ENCODE peak calls at places on chromosomes 2 and 18, in seven cellular contexts. A, K, V, E, X, C and U are unnamed samples.
A peak's percentile ranks its signal among the peaks of the same experiment; 100 is the strongest.

GRCh38 chr2:237300755-237301154 is 113.2 kb downstream of the COL6A3 start:
- DNase-seq in A (no peak), K (no peak), V (no peak), E (no peak), X (no peak), C (no peak), U (no peak)

GRCh38 chr2:57330447-57330846 is 716.2 kb upstream of the VRK2 start:
- DNase-seq in A (no peak), K (peak; percentile 29), V (no peak), E (no peak), X (no peak), C (no peak), U (no peak)

GRCh38 chr2:61660511-61661388 is 122.6 kb upstream of the XPO1 start:
- DNase-seq in A (no peak), K (no peak), V (no peak), E (no peak), X (no peak), C (no peak), U (no peak)

GRCh38 chr2:212327171-212327809 is 211.3 kb downstream of the ERBB4 start:
- DNase-seq in A (no peak), K (no peak), V (no peak), E (no peak), X (no peak), C (no peak), U (no peak)

GRCh38 chr2:25497862-25498407 is 156.2 kb upstream of the DNMT3A start:
- DNase-seq in A (peak; percentile 29), K (no peak), V (no peak), E (no peak), X (no peak), C (no peak), U (no peak)

GRCh38 chr2:233422050-233422639 is 67.9 kb downstream of the DGKD start:
- DNase-seq in A (no peak), K (no peak), V (no peak), E (no peak), X (peak; percentile 66), C (no peak), U (peak; percentile 94)

GRCh38 chr2:71792926-71793761 is 339.8 kb downstream of the DYSF start:
- DNase-seq in A (no peak), K (peak; percentile 81), V (no peak), E (no peak), X (no peak), C (no peak), U (no peak)

GRCh38 chr2:176653856-176654443 is 384.7 kb downstream of the MTX2 start:
- DNase-seq in A (peak; percentile 42), K (peak; percentile 66), V (peak; percentile 66), E (peak; percentile 12), X (peak; percentile 11), C (peak; percentile 47), U (no peak)

GRCh38 chr2:132577693-132578092 is 92.3 kb downstream of the LYPD1 start:
- DNase-seq in A (no peak), K (no peak), V (no peak), E (no peak), X (no peak), C (no peak), U (no peak)

GRCh38 chr18:35592298-35592697 is 10.8 kb downstream of the GALNT1 start:
- DNase-seq in A (no peak), K (no peak), V (no peak), E (no peak), X (no peak), C (no peak), U (no peak)

GRCh38 chr2:72271766-72272615 is 124.3 kb upstream of the CYP26B1 start:
- DNase-seq in A (no peak), K (peak; percentile 43), V (no peak), E (no peak), X (no peak), C (no peak), U (no peak)

GRCh38 chr2:120561393-120562035 is 174.2 kb upstream of the GLI2 start:
- DNase-seq in A (no peak), K (no peak), V (no peak), E (no peak), X (no peak), C (no peak), U (no peak)

GRCh38 chr2:152647417-152648010 is 69.7 kb downstream of the PRPF40A start:
- DNase-seq in A (peak; percentile 17), K (peak; percentile 61), V (no peak), E (no peak), X (no peak), C (no peak), U (no peak)

GRCh38 chr2:111896576-111896975 is 1.8 kb upstream of the MERTK start:
- DNase-seq in A (no peak), K (no peak), V (no peak), E (no peak), X (no peak), C (no peak), U (no peak)

GRCh38 chr2:25521665-25522387 is 151.6 kb downstream of the DTNB start:
- DNase-seq in A (no peak), K (peak; percentile 62), V (peak; percentile 9), E (no peak), X (peak; percentile 67), C (peak; percentile 31), U (peak; percentile 22)

GRCh38 chr18:34787931-34788532 is 77.9 kb downstream of the DTNA start:
- DNase-seq in A (no peak), K (peak; percentile 53), V (peak; percentile 44), E (no peak), X (peak; percentile 14), C (peak; percentile 32), U (peak; percentile 2)

GRCh38 chr2:133266075-133266925 is 302.0 kb downstream of the NCKAP5 start:
- DNase-seq in A (no peak), K (peak; percentile 49), V (peak; percentile 43), E (no peak), X (no peak), C (peak; percentile 86), U (no peak)

GRCh38 chr2:108347786-108348185 is 30.0 kb upstream of the SULT1C4 start:
- DNase-seq in A (no peak), K (no peak), V (no peak), E (no peak), X (no peak), C (peak; percentile 36), U (no peak)

GRCh38 chr2:219286436-219287115 is 7.4 kb downstream of the DNAJB2 start:
- DNase-seq in A (peak; percentile 53), K (no peak), V (no peak), E (peak; percentile 63), X (no peak), C (peak; percentile 58), U (no peak)

GRCh38 chr2:179768765-179769164 is 92.6 kb downstream of the ZNF385B start:
- DNase-seq in A (no peak), K (peak; percentile 93), V (no peak), E (no peak), X (no peak), C (no peak), U (no peak)

GRCh38 chr2:75570948-75571729 is 10.4 kb upstream of the EVA1A start:
- DNase-seq in A (no peak), K (peak; percentile 79), V (no peak), E (peak; percentile 26), X (no peak), C (no peak), U (no peak)

GRCh38 chr2:191929288-191929687 is 82.4 kb upstream of the CAVIN2 start:
- DNase-seq in A (no peak), K (no peak), V (no peak), E (no peak), X (no peak), C (no peak), U (no peak)

GRCh38 chr2:182543746-182544525 is 117.1 kb upstream of the PDE1A start:
- DNase-seq in A (no peak), K (no peak), V (no peak), E (no peak), X (no peak), C (no peak), U (no peak)

GRCh38 chr2:101327863-101328394 is 19.4 kb upstream of the RNF149 start:
- DNase-seq in A (no peak), K (no peak), V (no peak), E (no peak), X (no peak), C (no peak), U (no peak)

GRCh38 chr18:67600181-67600631 is 83.7 kb upstream of the DSEL start:
- DNase-seq in A (no peak), K (peak; percentile 95), V (no peak), E (no peak), X (no peak), C (no peak), U (no peak)

GRCh38 chr2:178279142-178279541 is 84.8 kb downstream of the OSBPL6 start:
- DNase-seq in A (no peak), K (peak; percentile 98), V (no peak), E (no peak), X (no peak), C (no peak), U (no peak)

GRCh38 chr18:23179416-23179815 is 44.1 kb downstream of the CABLES1 start:
- DNase-seq in A (no peak), K (no peak), V (no peak), E (no peak), X (no peak), C (no peak), U (no peak)